ENCODE peak calls at places on chromosomes 6 and 20, in eight cellular contexts. N is adrenal gland, T is heart left ventricle, Q is ovary, Z is endothelial cell, X is cardiac muscle cell, J is breast epithelium, B is progenitor cell of endocrine pancreas. R is an unnamed sample.

GRCh38 chr6:7467007-7467897 is 74.2 kb upstream of the DSP start:
- DNase-seq in N (peak), T (no peak), Q (no peak), Z (peak), X (peak), J (no peak), B (peak), R (no peak)

GRCh38 chr20:64024141-64024990 is 11.6 kb upstream of the C20orf204 start:
- DNase-seq in N (no peak), T (no peak), Q (no peak), Z (no peak), X (no peak), J (no peak), B (no peak), R (no peak)

GRCh38 chr20:8183526-8183925 is 51.5 kb downstream of the PLCB1 start:
- DNase-seq in N (no peak), T (no peak), Q (no peak), Z (no peak), X (no peak), J (no peak), B (no peak), R (peak)

GRCh38 chr6:112780498-112781096 is 433.5 kb downstream of the RFPL4B start:
- DNase-seq in N (peak), T (peak), Q (peak), Z (peak), X (peak), J (peak), B (peak), R (peak)

GRCh38 chr6:125944434-125944816 is 12.1 kb upstream of the HINT3 start:
- DNase-seq in N (peak), T (peak), Q (peak), Z (no peak), X (no peak), J (no peak), B (no peak), R (peak)

GRCh38 chr6:158649289-158650143 is at the start of gene SYTL3:
- DNase-seq in N (peak), T (peak), Q (peak), Z (no peak), X (no peak), J (no peak), B (no peak), R (no peak)

GRCh38 chr6:34242252-34243130 is 5.8 kb downstream of the HMGA1 start:
- DNase-seq in N (peak), T (no peak), Q (no peak), Z (no peak), X (no peak), J (peak), B (no peak), R (no peak)

GRCh38 chr6:132401120-132401940 is at the start of gene MOXD1:
- DNase-seq in N (peak), T (peak), Q (no peak), Z (peak), X (peak), J (no peak), B (peak), R (peak)

GRCh38 chr6:133837801-133838349 is 51.0 kb upstream of the TCF21 start:
- DNase-seq in N (peak), T (no peak), Q (no peak), Z (peak), X (peak), J (no peak), B (peak), R (peak)

GRCh38 chr6:80094017-80094416 is 12.5 kb upstream of the BCKDHB start:
- DNase-seq in N (no peak), T (no peak), Q (no peak), Z (peak), X (peak), J (no peak), B (no peak), R (peak)

GRCh38 chr6:41692080-41692675 is 43.2 kb downstream of the TFEB start:
- DNase-seq in N (no peak), T (no peak), Q (no peak), Z (no peak), X (no peak), J (no peak), B (no peak), R (no peak)

GRCh38 chr6:168192195-168192900 is 113.3 kb upstream of the FRMD1 start:
- DNase-seq in N (no peak), T (no peak), Q (no peak), Z (no peak), X (no peak), J (no peak), B (no peak), R (no peak)

GRCh38 chr6:165486183-165487137 is 176.6 kb downstream of the PDE10A start:
- DNase-seq in N (no peak), T (no peak), Q (no peak), Z (no peak), X (peak), J (no peak), B (no peak), R (no peak)

GRCh38 chr6:152201134-152201533 is 393.7 kb downstream of the ESR1 start:
- DNase-seq in N (no peak), T (no peak), Q (no peak), Z (no peak), X (no peak), J (no peak), B (no peak), R (no peak)

GRCh38 chr6:152209211-152209610 is 401.7 kb downstream of the ESR1 start:
- DNase-seq in N (no peak), T (no peak), Q (no peak), Z (no peak), X (no peak), J (no peak), B (no peak), R (peak)

GRCh38 chr6:152204584-152204983 is 397.1 kb downstream of the ESR1 start:
- DNase-seq in N (no peak), T (no peak), Q (no peak), Z (no peak), X (no peak), J (no peak), B (no peak), R (no peak)

GRCh38 chr6:152207915-152208714 is 400.6 kb downstream of the ESR1 start:
- DNase-seq in N (no peak), T (no peak), Q (no peak), Z (no peak), X (no peak), J (no peak), B (no peak), R (no peak)

GRCh38 chr6:152206072-152206818 is 398.8 kb downstream of the ESR1 start:
- DNase-seq in N (no peak), T (no peak), Q (no peak), Z (peak), X (peak), J (no peak), B (no peak), R (peak)
- TF ChIP-seq CTCF in N (peak), T (peak), Q (no peak), Z (peak), X (peak), J (no peak), B (peak), R (peak)

DNA sequence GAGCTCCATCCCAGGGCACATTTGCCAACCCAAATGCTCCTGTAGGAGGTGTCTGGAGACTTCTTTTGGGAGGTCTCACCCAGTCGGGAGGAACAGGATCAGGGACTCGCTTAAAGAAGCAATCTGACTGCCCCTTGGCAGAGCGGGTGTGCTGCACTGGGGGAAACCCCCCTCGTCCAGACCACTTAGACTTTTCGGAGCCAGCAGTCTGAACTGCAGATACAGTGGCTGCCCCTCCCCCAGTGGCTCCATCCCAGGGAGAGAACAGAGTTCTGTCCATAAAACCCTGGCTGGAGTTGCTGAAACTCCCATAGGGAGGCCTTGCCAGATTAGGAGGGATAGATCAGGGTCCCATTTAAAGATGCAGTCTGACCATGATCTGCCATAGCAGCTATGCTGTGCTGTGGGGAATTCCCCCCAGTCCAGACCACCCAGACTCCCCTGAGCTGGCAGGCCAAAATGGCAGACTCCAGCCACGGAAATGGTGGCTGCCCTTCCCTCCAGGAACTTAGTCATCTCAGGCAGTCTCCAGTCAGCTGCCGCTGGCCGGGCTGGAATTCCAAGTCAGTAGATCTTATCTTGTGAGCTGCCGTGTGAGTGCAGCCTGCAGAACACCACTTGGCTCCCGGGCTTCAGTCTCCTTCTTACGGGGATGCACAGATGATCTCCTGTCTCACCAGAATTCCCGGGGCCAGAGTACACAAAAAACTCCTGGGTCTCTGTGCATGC is 278.1 kb upstream of the SASH1 start:
- DNase-seq in N (no peak), T (no peak), Q (no peak), Z (no peak), X (peak), J (no peak), B (no peak), R (no peak)
- TF ChIP-seq CTCF in N (no peak), T (no peak), Q (no peak), Z (no peak), X (no peak), J (no peak), B (no peak), R (no peak)

GRCh38 chr6:48998574-48998973 is 464.5 kb downstream of the MMUT start:
- DNase-seq in N (no peak), T (no peak), Q (no peak), Z (no peak), X (no peak), J (no peak), B (no peak), R (no peak)

GRCh38 chr6:48996461-48997119 is 466.5 kb downstream of the MMUT start:
- DNase-seq in N (no peak), T (no peak), Q (no peak), Z (no peak), X (no peak), J (no peak), B (no peak), R (no peak)

GRCh38 chr6:48990746-48991145 is 472.3 kb downstream of the MMUT start:
- DNase-seq in N (no peak), T (no peak), Q (no peak), Z (no peak), X (no peak), J (no peak), B (no peak), R (no peak)

DNA sequence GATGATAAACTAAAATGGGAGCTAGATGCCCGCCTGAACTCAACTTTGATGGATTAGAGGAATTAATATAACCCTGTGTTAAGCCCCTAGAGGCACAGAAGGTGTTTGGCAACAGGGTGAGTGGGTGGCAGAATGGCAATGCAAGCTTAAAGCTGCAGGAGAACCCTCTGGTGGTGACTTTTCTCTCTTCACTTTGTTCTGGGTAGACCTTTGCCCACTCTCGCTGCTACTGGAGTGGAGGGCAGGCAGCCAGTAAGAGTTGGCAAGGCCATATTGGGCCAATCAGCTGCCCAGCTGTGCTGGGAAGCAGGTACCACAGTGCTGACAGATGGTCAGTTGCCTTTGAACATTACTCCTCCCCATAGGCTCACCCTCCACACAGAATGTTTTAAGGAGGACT is 468.2 kb downstream of the MMUT start:
- DNase-seq in N (no peak), T (no peak), Q (no peak), Z (no peak), X (no peak), J (no peak), B (no peak), R (no peak)
- TF ChIP-seq CTCF in N (no peak), T (no peak), Q (no peak), Z (no peak), X (no peak), J (no peak), B (no peak), R (no peak)

GRCh38 chr20:15902493-15902892 is 670.8 kb downstream of the KIF16B start:
- DNase-seq in N (no peak), T (no peak), Q (no peak), Z (peak), X (no peak), J (no peak), B (no peak), R (no peak)
- TF ChIP-seq CTCF in N (no peak), T (no peak), Q (no peak), Z (peak), X (no peak), J (no peak), B (no peak), R (no peak)

GRCh38 chr6:141988954-141989705 is 143.6 kb upstream of the GJE1 start:
- DNase-seq in N (peak), T (no peak), Q (no peak), Z (peak), X (peak), J (no peak), B (no peak), R (peak)
- TF ChIP-seq CTCF in N (peak), T (peak), Q (no peak), Z (peak), X (peak), J (no peak), B (peak), R (peak)

DNA sequence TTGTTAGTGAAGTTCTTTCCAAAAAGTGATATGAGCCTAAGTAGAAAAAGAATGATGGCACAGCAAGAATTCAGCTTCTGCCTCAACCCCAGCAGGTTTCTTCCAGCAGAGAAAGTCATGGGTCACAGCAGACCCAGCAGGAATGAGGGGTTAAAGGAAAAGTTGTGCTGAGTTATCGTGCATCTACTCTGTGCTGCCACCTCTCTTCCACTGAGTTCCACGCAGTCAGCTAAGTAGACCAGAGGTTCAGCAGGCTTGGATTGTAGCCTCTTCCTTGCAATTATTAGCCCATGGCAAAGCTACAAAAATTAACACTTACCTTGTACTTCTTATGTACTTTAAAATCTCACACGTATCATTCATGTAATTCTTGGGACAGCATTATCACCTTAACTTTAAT is 510.8 kb downstream of the PTPRT start:
- DNase-seq in N (no peak), T (no peak), Q (no peak), Z (no peak), X (no peak), J (no peak), B (no peak), R (peak)
- TF ChIP-seq CTCF in N (no peak), T (peak), Q (no peak), Z (no peak), X (no peak), J (no peak), B (peak), R (peak)

R was measured in epithelial cell of esophagus.